ENCODE peak calls at places on chromosomes 3 and 15, in eight cellular contexts. N is heart left ventricle; Q is CD8-positive, alpha-beta T cell; P is tibial artery; W is SJSA1; Z is ovary; U is left lung; J is vagina. C is an unnamed sample.
A peak's percentile ranks its signal among the peaks of the same experiment; 100 is the strongest.

GRCh38 chr3:167033866-167034265 is 346.2 kb downstream of the ZBBX start:
- DNase-seq in N (no peak), Q (no peak), P (no peak), W (no peak), Z (no peak), U (no peak), J (no peak), C (no peak)

GRCh38 chr15:101353240-101353639 is 58.2 kb upstream of the SNRPA1 start:
- DNase-seq in N (no peak), Q (no peak), P (no peak), W (no peak), Z (no peak), U (no peak), J (no peak), C (no peak)

GRCh38 chr15:79308874-79309273 is 2.0 kb upstream of the TMED3 start:
- DNase-seq in N (no peak), Q (no peak), P (no peak), W (no peak), Z (no peak), U (no peak), J (no peak), C (no peak)

GRCh38 chr3:13543251-13543650 is 5.7 kb upstream of the FBLN2 start:
- DNase-seq in N (peak; percentile 66), Q (no peak), P (peak; percentile 89), W (peak; percentile 54), Z (peak; percentile 33), U (peak; percentile 69), J (no peak), C (no peak)

GRCh38 chr3:117104792-117105191 is 395.2 kb downstream of the TUSC7 start:
- DNase-seq in N (no peak), Q (no peak), P (no peak), W (no peak), Z (no peak), U (no peak), J (no peak), C (no peak)

GRCh38 chr3:51799879-51800757 is 21.1 kb upstream of the IQCF6 start:
- DNase-seq in N (no peak), Q (no peak), P (no peak), W (peak; percentile 29), Z (no peak), U (no peak), J (no peak), C (no peak)

GRCh38 chr3:136332776-136333175 is 82.6 kb downstream of the PCCB start:
- DNase-seq in N (no peak), Q (no peak), P (no peak), W (peak; percentile 27), Z (peak; percentile 44), U (no peak), J (no peak), C (no peak)

GRCh38 chr3:49841806-49842205 is 14.6 kb downstream of the TRAIP start:
- DNase-seq in N (no peak), Q (no peak), P (no peak), W (no peak), Z (no peak), U (no peak), J (no peak), C (no peak)

GRCh38 chr3:50182533-50183099 is 8.8 kb upstream of the GNAT1 start:
- DNase-seq in N (no peak), Q (no peak), P (no peak), W (no peak), Z (no peak), U (no peak), J (no peak), C (no peak)

GRCh38 chr15:25244731-25245585 is 193.9 kb downstream of the UBE3A start:
- DNase-seq in N (peak; percentile 5), Q (no peak), P (peak; percentile 9), W (no peak), Z (peak; percentile 13), U (peak; percentile 53), J (no peak), C (peak; percentile 41)

GRCh38 chr3:30502742-30503073 is 103.7 kb upstream of the TGFBR2 start:
- DNase-seq in N (no peak), Q (no peak), P (no peak), W (no peak), Z (no peak), U (no peak), J (no peak), C (no peak)

GRCh38 chr3:98770261-98771039 is 7.3 kb downstream of the ST3GAL6 start:
- DNase-seq in N (peak; percentile 53), Q (no peak), P (no peak), W (no peak), Z (no peak), U (peak; percentile 55), J (no peak), C (no peak)

GRCh38 chr3:10442151-10442795 is 63.1 kb downstream of the ATP2B2 start:
- DNase-seq in N (no peak), Q (no peak), P (no peak), W (no peak), Z (no peak), U (no peak), J (no peak), C (no peak)

GRCh38 chr3:13012228-13012691 is 61.0 kb downstream of the IQSEC1 start:
- DNase-seq in N (peak; percentile 81), Q (no peak), P (peak; percentile 87), W (no peak), Z (no peak), U (peak; percentile 92), J (no peak), C (peak; percentile 89)

GRCh38 chr15:72979754-72980153 is 72.5 kb upstream of the NEO1 start:
- DNase-seq in N (no peak), Q (no peak), P (no peak), W (no peak), Z (no peak), U (no peak), J (no peak), C (no peak)

GRCh38 chr3:39133093-39133490 is 20.3 kb downstream of the CSRNP1 start:
- DNase-seq in N (no peak), Q (no peak), P (peak; percentile 9), W (no peak), Z (no peak), U (no peak), J (no peak), C (no peak)

GRCh38 chr15:90231028-90232017 is 2.4 kb downstream of the CIB1 start:
- DNase-seq in N (no peak), Q (peak; percentile 72), P (peak; percentile 51), W (no peak), Z (no peak), U (peak; percentile 85), J (no peak), C (peak; percentile 78)

GRCh38 chr3:123026551-123027291 is 842 bp downstream of the SEMA5B start:
- DNase-seq in N (peak; percentile 39), Q (no peak), P (no peak), W (no peak), Z (peak; percentile 49), U (peak; percentile 84), J (no peak), C (peak; percentile 69)

GRCh38 chr15:22902981-22903380 is 64.5 kb downstream of the NIPA2 start:
- DNase-seq in N (no peak), Q (no peak), P (no peak), W (no peak), Z (no peak), U (no peak), J (no peak), C (no peak)

GRCh38 chr15:68592548-68592947 is 13.8 kb downstream of the CORO2B start:
- DNase-seq in N (no peak), Q (no peak), P (no peak), W (no peak), Z (no peak), U (no peak), J (no peak), C (no peak)

GRCh38 chr15:26891448-26891881 is 24.6 kb downstream of the GABRA5 start:
- DNase-seq in N (peak; percentile 47), Q (no peak), P (no peak), W (peak; percentile 24), Z (peak; percentile 44), U (no peak), J (no peak), C (no peak)

DNA sequence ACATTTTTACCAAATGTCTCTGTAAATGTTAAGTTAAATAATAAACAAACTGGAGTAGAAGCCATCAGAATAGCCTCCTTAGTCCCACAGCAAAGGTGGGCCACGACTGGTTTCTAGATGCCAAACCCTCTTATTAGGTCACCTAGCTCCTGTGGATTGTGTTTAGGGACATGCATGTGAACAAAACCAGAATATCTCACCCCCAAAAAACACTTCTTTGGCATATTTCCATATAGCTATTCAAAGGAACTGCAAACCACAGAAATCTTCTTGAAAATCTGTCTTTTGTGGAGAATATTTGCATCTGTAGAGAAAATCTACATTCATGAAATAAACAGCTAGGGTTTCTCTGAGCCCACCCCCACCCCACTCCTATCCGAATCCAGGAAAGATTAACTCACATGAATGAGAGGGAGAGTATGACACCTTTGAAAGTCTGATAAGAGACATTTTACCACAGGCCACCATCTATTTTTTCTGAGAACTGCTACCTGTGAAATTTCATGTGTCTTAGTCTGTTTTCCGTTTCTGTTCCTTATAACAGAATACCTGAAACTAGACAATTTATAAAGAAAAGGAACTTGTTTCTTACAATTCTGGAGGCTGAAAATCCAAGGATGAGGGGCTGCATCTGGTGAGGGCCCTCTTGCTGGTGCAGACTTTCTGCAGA is 159.5 kb downstream of the NEK10 start:
- DNase-seq in N (no peak), Q (no peak), P (no peak), W (no peak), Z (no peak), U (no peak), J (no peak), C (no peak)
- H3K27ac ChIP-seq in N (no peak overlapping the region), Q (no peak overlapping the region), P (no peak overlapping the region), W (no peak overlapping the region), Z (no peak overlapping the region), U (no peak overlapping the region), J (no peak overlapping the region), C (no peak overlapping the region)

GRCh38 chr15:19944261-19944888 is 597.2 kb downstream of the GOLGA6L6 start:
- DNase-seq in N (no peak), Q (no peak), P (no peak), W (no peak), Z (no peak), U (peak; percentile 64), J (no peak), C (no peak)

GRCh38 chr15:19943515-19943914 is 598.1 kb downstream of the GOLGA6L6 start:
- DNase-seq in N (no peak), Q (no peak), P (no peak), W (no peak), Z (no peak), U (peak; percentile 48), J (no peak), C (no peak)
- H3K4me1 ChIP-seq in N (no peaks in the 10 kb centered on the region), Q (no peaks in the 10 kb centered on the region), P (no peaks in the 10 kb centered on the region), W (no peaks in the 10 kb centered on the region), Z (no peaks in the 10 kb centered on the region), U (no peaks in the 10 kb centered on the region), J (no peaks in the 10 kb centered on the region), C (no peaks in the 10 kb centered on the region)

DNA sequence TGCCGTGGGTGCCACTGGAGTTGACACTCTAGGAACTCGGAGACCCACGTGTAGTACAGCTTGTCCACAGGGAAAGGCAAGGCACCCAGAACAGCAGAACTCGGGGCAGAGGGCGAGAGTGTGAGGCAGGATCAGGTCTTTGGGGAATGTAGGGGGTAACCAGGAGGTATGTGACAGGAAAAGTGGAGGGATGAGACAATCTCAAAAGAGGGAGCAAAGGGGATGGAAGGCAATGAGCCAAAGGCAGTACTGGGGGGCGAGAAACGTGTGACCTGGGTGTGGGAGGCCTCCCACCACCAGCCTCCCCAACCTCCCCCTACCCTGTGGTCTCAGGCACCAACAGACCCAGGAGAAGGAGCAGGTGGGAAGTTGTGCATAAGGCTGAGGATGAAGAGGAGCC is 48.9 kb downstream of the UMPS start:
- DNase-seq in N (no peak), Q (no peak), P (no peak), W (no peak), Z (no peak), U (no peak), J (no peak), C (no peak)
- H3K27ac ChIP-seq in N (peak overlapping the region; percentile 91), Q (no peak overlapping the region), P (peak overlapping the region; percentile 96), W (no peak overlapping the region), Z (no peak overlapping the region), U (no peak overlapping the region), J (peak overlapping the region; percentile 86), C (no peak overlapping the region)

GRCh38 chr3:188262488-188262887 is 108.5 kb downstream of the LPP start:
- DNase-seq in N (no peak), Q (no peak), P (no peak), W (no peak), Z (no peak), U (no peak), J (no peak), C (no peak)
- H3K4me1 ChIP-seq in N (peaks cover 55% of the 10 kb centered on the region), Q (no peaks in the 10 kb centered on the region), P (peaks cover 96% of the 10 kb centered on the region), W (peaks cover 95% of the 10 kb centered on the region), Z (peaks cover 16% of the 10 kb centered on the region), U (peaks cover 57% of the 10 kb centered on the region), J (peaks cover 64% of the 10 kb centered on the region), C (peaks cover 56% of the 10 kb centered on the region)

C was measured in upper lobe of right lung.